ENCODE peak calls at places on chromosomes 2 and 18, in seven cellular contexts. K is fibroblast of mammary gland, V is A549, J is brain microvascular endothelial cell, G is adrenal gland, F is cardiac fibroblast, N is AG04450. B is an unnamed sample.

GRCh38 chr2:64538764-64539433 is 14.8 kb downstream of the AFTPH start:
- DNase-seq in K (peak; percentile 19), V (no peak), J (peak; percentile 34), G (no peak), F (no peak), N (no peak), B (no peak)

GRCh38 chr2:189580267-189580661 is 322 bp downstream of the SLC40A1 start:
- DNase-seq in K (peak; percentile 12), V (peak; percentile 17), J (no peak), G (peak; percentile 40), F (no peak), N (no peak), B (peak; percentile 38)

GRCh38 chr2:241878007-241878970 is 8.8 kb downstream of the RTP5 start:
- DNase-seq in K (peak; percentile 60), V (peak; percentile 77), J (peak; percentile 45), G (peak; percentile 60), F (peak; percentile 80), N (no peak), B (peak; percentile 80)

GRCh38 chr2:64846175-64846574 is 143.0 kb upstream of the SLC1A4 start:
- DNase-seq in K (peak; percentile 72), V (no peak), J (no peak), G (no peak), F (peak; percentile 83), N (no peak), B (no peak)

GRCh38 chr18:48539406-48540328 is 836 bp downstream of the CTIF start:
- DNase-seq in K (peak; percentile 55), V (peak; percentile 8), J (peak; percentile 44), G (peak; percentile 42), F (peak; percentile 51), N (no peak), B (peak; percentile 54)

GRCh38 chr2:200158586-200159365 is 147.7 kb upstream of the SPATS2L start:
- DNase-seq in K (no peak), V (no peak), J (no peak), G (no peak), F (no peak), N (no peak), B (no peak)

GRCh38 chr2:33071591-33071990 is 124.8 kb downstream of the LTBP1 start:
- DNase-seq in K (peak; percentile 24), V (no peak), J (no peak), G (no peak), F (no peak), N (no peak), B (no peak)

GRCh38 chr2:29777164-29777563 is 144.2 kb downstream of the ALK start:
- DNase-seq in K (peak; percentile 41), V (no peak), J (no peak), G (no peak), F (no peak), N (no peak), B (no peak)

GRCh38 chr2:38736035-38736320 is 15.2 kb downstream of the SRSF7 start:
- DNase-seq in K (no peak), V (no peak), J (no peak), G (no peak), F (no peak), N (no peak), B (no peak)

GRCh38 chr2:39234754-39235153 is 9.0 kb downstream of the CDKL4 start:
- DNase-seq in K (peak; percentile 50), V (no peak), J (no peak), G (no peak), F (no peak), N (no peak), B (no peak)

GRCh38 chr2:202339052-202339870 is 36.9 kb upstream of the BMPR2 start:
- DNase-seq in K (peak; percentile 57), V (peak; percentile 5), J (peak; percentile 59), G (no peak), F (peak; percentile 61), N (peak; percentile 11), B (no peak)

GRCh38 chr2:161814008-161814660 is 189.9 kb downstream of the SLC4A10 start:
- DNase-seq in K (no peak), V (no peak), J (no peak), G (no peak), F (no peak), N (no peak), B (no peak)

GRCh38 chr2:44759823-44760222 is 181.7 kb upstream of the SIX3 start:
- DNase-seq in K (peak; percentile 7), V (no peak), J (peak; percentile 2), G (no peak), F (peak; percentile 54), N (no peak), B (no peak)

GRCh38 chr2:36650031-36650430 is 46.5 kb upstream of the VIT start:
- DNase-seq in K (peak; percentile 90), V (peak; percentile 91), J (peak; percentile 66), G (peak; percentile 52), F (peak; percentile 54), N (no peak), B (no peak)

GRCh38 chr2:238888781-238889180 is 40.9 kb downstream of the TWIST2 start:
- DNase-seq in K (no peak), V (no peak), J (no peak), G (no peak), F (no peak), N (no peak), B (no peak)

DNA sequence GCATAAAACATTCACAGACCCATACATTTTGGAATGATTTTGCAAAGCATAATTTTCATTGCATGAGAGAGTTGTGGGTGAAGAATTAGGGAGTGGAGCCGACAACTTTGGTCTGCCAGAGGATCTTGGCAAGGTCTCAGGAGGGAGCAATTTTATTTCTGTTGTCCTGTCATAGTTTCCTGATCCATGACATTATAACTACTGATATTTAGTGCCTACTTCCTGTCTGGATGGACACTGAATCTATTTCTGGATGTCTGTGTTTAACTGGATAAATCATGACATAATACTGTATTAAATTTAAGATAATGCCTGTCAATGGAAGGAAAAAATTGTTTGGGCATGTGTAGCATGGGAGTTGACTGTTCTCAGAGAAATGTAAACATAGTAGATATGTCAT is 2.5 kb downstream of the ITGA4 start:
- DNase-seq in K (no peak), V (no peak), J (no peak), G (no peak), F (peak; percentile 23), N (no peak), B (no peak)
- H3K4me3 ChIP-seq in K (no peak overlapping the region), V (no peak overlapping the region), J (peak overlapping the region; percentile 86), G (no peak overlapping the region), F (peak overlapping the region; percentile 87), N (no peak overlapping the region), B (no peak overlapping the region)

GRCh38 chr2:21928292-21928691 is 804.5 kb downstream of the TDRD15 start:
- DNase-seq in K (no peak), V (no peak), J (no peak), G (no peak), F (no peak), N (no peak), B (no peak)
- TF ChIP-seq CTCF in K (no peak), V (no peak), J (no peak), G (no peak), F (peak; percentile 13), N (peak; percentile 32), B (no peak)

DNA sequence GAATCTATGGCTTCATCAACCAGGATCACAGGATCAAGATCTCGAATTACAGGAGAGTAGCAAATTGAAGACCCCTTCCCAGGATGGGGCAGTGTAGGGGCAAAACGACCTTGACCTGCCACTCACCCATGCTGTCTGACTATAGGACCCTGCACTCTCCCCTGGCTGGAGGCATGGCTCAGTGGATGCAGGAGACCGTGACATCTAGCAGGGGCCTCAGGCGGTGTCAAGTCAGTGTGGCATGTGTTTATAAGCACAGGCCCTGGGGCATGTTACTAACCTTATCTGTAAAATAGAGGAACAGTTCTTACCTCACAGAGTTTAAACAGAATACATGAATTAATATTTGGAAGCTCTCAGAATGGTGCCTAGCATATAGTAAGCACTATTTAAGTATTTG is 3.5 kb downstream of the HAAO start:
- DNase-seq in K (no peak), V (no peak), J (no peak), G (no peak), F (no peak), N (no peak), B (no peak)
- H3K4me3 ChIP-seq in K (no peak overlapping the region), V (no peak overlapping the region), J (no peak overlapping the region), G (no peak overlapping the region), F (no peak overlapping the region), N (no peak overlapping the region), B (no peak overlapping the region)

GRCh38 chr2:101815154-101815553 is 117.6 kb downstream of the MAP4K4 start:
- DNase-seq in K (no peak), V (no peak), J (no peak), G (no peak), F (no peak), N (no peak), B (no peak)

GRCh38 chr2:101814752-101815151 is 117.2 kb downstream of the MAP4K4 start:
- DNase-seq in K (no peak), V (no peak), J (no peak), G (no peak), F (no peak), N (no peak), B (no peak)

GRCh38 chr2:101816598-101816997 is 119.1 kb downstream of the MAP4K4 start:
- DNase-seq in K (peak; percentile 28), V (no peak), J (no peak), G (no peak), F (no peak), N (no peak), B (no peak)

GRCh38 chr2:101817488-101817887 is 120.0 kb downstream of the MAP4K4 start:
- DNase-seq in K (no peak), V (no peak), J (no peak), G (no peak), F (no peak), N (no peak), B (no peak)

GRCh38 chr2:101815739-101816391 is 118.4 kb downstream of the MAP4K4 start:
- DNase-seq in K (peak; percentile 73), V (no peak), J (no peak), G (peak; percentile 28), F (no peak), N (no peak), B (no peak)
- TF ChIP-seq CTCF in K (peak; percentile 19), V (no peak), J (peak; percentile 34), G (no peak), F (peak; percentile 10), N (no peak), B (no peak)

GRCh38 chr2:96333708-96334107 is 1.9 kb upstream of the NCAPH start:
- DNase-seq in K (no peak), V (no peak), J (no peak), G (peak; percentile 13), F (no peak), N (no peak), B (no peak)

GRCh38 chr2:96341641-96342040 is 6.1 kb downstream of the NCAPH start:
- DNase-seq in K (no peak), V (no peak), J (no peak), G (no peak), F (no peak), N (no peak), B (no peak)

GRCh38 chr2:96340493-96341414 is 5.2 kb downstream of the NCAPH start:
- DNase-seq in K (peak; percentile 64), V (no peak), J (no peak), G (no peak), F (no peak), N (no peak), B (no peak)

GRCh38 chr2:96336104-96336775 is 674 bp downstream of the NCAPH start:
- DNase-seq in K (no peak), V (no peak), J (no peak), G (no peak), F (no peak), N (no peak), B (no peak)

DNA sequence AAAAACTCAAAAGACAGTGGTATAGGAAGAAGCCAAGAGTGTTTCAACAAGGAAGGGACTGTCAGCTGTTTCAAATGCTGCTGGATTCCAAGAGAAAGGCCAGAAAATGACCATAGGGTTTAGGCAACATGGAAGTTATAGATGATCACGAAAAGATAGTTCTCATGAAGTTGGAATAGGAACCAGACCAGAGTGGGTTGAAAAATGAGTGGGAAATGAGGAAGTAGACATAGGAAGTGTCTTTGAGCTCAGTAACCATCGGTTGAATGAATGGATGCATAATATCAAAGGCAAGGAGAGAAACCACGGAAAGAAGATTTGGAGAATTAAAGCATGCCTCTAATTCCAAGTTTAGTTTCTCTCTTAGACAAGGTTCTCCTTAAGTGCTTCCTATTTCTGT is 1.3 kb downstream of the NCAPH start:
- DNase-seq in K (no peak), V (no peak), J (no peak), G (no peak), F (no peak), N (no peak), B (no peak)
- H3K4me3 ChIP-seq in K (peak overlapping the region; percentile 80), V (peak overlapping the region; percentile 65), J (no peak overlapping the region), G (no peak overlapping the region), F (peak overlapping the region; percentile 82), N (no peak overlapping the region), B (no peak overlapping the region)

B was measured in testis.